ENCODE peak calls at places on chromosome 11, in ten cellular contexts. One of them, this sample, is unnamed.

GRCh38 chr11:45949992-45950407 is 27.5 kb downstream of the LARGE2 start:
- DNase-seq in left ventricle myocardium inferior: no peak
- DNase-seq in stimulated activated CD4-positive, alpha-beta T cell treated with anti-CD3 and anti-CD28 coated beads, Interleukin-2, amount 100 ng/mL, for 4 hours: no peak
- DNase-seq in cardiac muscle cell: no peak
- DNase-seq in stimulated activated CD8-positive, alpha-beta memory T cell treated with anti-CD3 and anti-CD28 coated beads, Interleukin-15, amount 100 ng/mL, for 1 hour: no peak
- DNase-seq in GM20000: no peak
- DNase-seq in SW 1271: no peak
- DNase-seq in GM23248: peak; percentile 20
- DNase-seq in activated CD4-positive, CD25-positive, alpha-beta regulatory T cell: no peak
- DNase-seq in NCI-H510A: no peak
- DNase-seq in this sample: no peak

GRCh38 chr11:111205622-111206385 is 39.7 kb upstream of the POU2AF2 start:
- DNase-seq in left ventricle myocardium inferior: no peak
- DNase-seq in stimulated activated CD4-positive, alpha-beta T cell treated with anti-CD3 and anti-CD28 coated beads, Interleukin-2, amount 100 ng/mL, for 4 hours: no peak
- DNase-seq in cardiac muscle cell: no peak
- DNase-seq in stimulated activated CD8-positive, alpha-beta memory T cell treated with anti-CD3 and anti-CD28 coated beads, Interleukin-15, amount 100 ng/mL, for 1 hour: no peak
- DNase-seq in GM20000: no peak
- DNase-seq in SW 1271: no peak
- DNase-seq in GM23248: peak; percentile 47
- DNase-seq in activated CD4-positive, CD25-positive, alpha-beta regulatory T cell: no peak
- DNase-seq in NCI-H510A: no peak
- DNase-seq in this sample: no peak

GRCh38 chr11:2932850-2933251 is 3.6 kb upstream of the PHLDA2 start:
- DNase-seq in left ventricle myocardium inferior: no peak
- DNase-seq in stimulated activated CD4-positive, alpha-beta T cell treated with anti-CD3 and anti-CD28 coated beads, Interleukin-2, amount 100 ng/mL, for 4 hours: no peak
- DNase-seq in cardiac muscle cell: no peak
- DNase-seq in stimulated activated CD8-positive, alpha-beta memory T cell treated with anti-CD3 and anti-CD28 coated beads, Interleukin-15, amount 100 ng/mL, for 1 hour: no peak
- DNase-seq in GM20000: no peak
- DNase-seq in SW 1271: no peak
- DNase-seq in GM23248: peak; percentile 83
- DNase-seq in activated CD4-positive, CD25-positive, alpha-beta regulatory T cell: no peak
- DNase-seq in NCI-H510A: no peak
- DNase-seq in this sample: no peak

GRCh38 chr11:39374963-39375698 is 2084.3 kb downstream of the LRRC4C start:
- DNase-seq in left ventricle myocardium inferior: no peak
- DNase-seq in stimulated activated CD4-positive, alpha-beta T cell treated with anti-CD3 and anti-CD28 coated beads, Interleukin-2, amount 100 ng/mL, for 4 hours: no peak
- DNase-seq in cardiac muscle cell: peak; percentile 12
- DNase-seq in stimulated activated CD8-positive, alpha-beta memory T cell treated with anti-CD3 and anti-CD28 coated beads, Interleukin-15, amount 100 ng/mL, for 1 hour: no peak
- DNase-seq in GM20000: peak; percentile 8
- DNase-seq in SW 1271: peak; percentile 16
- DNase-seq in GM23248: peak; percentile 28
- DNase-seq in activated CD4-positive, CD25-positive, alpha-beta regulatory T cell: no peak
- DNase-seq in NCI-H510A: no peak
- DNase-seq in this sample: no peak

GRCh38 chr11:2531987-2532703 is 87.3 kb downstream of the KCNQ1 start:
- DNase-seq in left ventricle myocardium inferior: peak; percentile 20
- DNase-seq in stimulated activated CD4-positive, alpha-beta T cell treated with anti-CD3 and anti-CD28 coated beads, Interleukin-2, amount 100 ng/mL, for 4 hours: no peak
- DNase-seq in cardiac muscle cell: no peak
- DNase-seq in stimulated activated CD8-positive, alpha-beta memory T cell treated with anti-CD3 and anti-CD28 coated beads, Interleukin-15, amount 100 ng/mL, for 1 hour: no peak
- DNase-seq in GM20000: no peak
- DNase-seq in SW 1271: no peak
- DNase-seq in GM23248: no peak
- DNase-seq in activated CD4-positive, CD25-positive, alpha-beta regulatory T cell: no peak
- DNase-seq in NCI-H510A: no peak
- DNase-seq in this sample: no peak

GRCh38 chr11:130804306-130805077 is 111.8 kb downstream of the SNX19 start:
- DNase-seq in left ventricle myocardium inferior: no peak
- DNase-seq in stimulated activated CD4-positive, alpha-beta T cell treated with anti-CD3 and anti-CD28 coated beads, Interleukin-2, amount 100 ng/mL, for 4 hours: no peak
- DNase-seq in cardiac muscle cell: no peak
- DNase-seq in stimulated activated CD8-positive, alpha-beta memory T cell treated with anti-CD3 and anti-CD28 coated beads, Interleukin-15, amount 100 ng/mL, for 1 hour: no peak
- DNase-seq in GM20000: no peak
- DNase-seq in SW 1271: no peak
- DNase-seq in GM23248: no peak
- DNase-seq in activated CD4-positive, CD25-positive, alpha-beta regulatory T cell: no peak
- DNase-seq in NCI-H510A: no peak
- DNase-seq in this sample: no peak

GRCh38 chr11:119993732-119994131 is 144.2 kb downstream of the TRIM29 start:
- DNase-seq in left ventricle myocardium inferior: no peak
- DNase-seq in stimulated activated CD4-positive, alpha-beta T cell treated with anti-CD3 and anti-CD28 coated beads, Interleukin-2, amount 100 ng/mL, for 4 hours: no peak
- DNase-seq in cardiac muscle cell: no peak
- DNase-seq in stimulated activated CD8-positive, alpha-beta memory T cell treated with anti-CD3 and anti-CD28 coated beads, Interleukin-15, amount 100 ng/mL, for 1 hour: no peak
- DNase-seq in GM20000: no peak
- DNase-seq in SW 1271: no peak
- DNase-seq in GM23248: no peak
- DNase-seq in activated CD4-positive, CD25-positive, alpha-beta regulatory T cell: no peak
- DNase-seq in NCI-H510A: peak; percentile 74
- DNase-seq in this sample: no peak

GRCh38 chr11:58740447-58740846 is 8.7 kb upstream of the GLYAT start:
- DNase-seq in left ventricle myocardium inferior: no peak
- DNase-seq in stimulated activated CD4-positive, alpha-beta T cell treated with anti-CD3 and anti-CD28 coated beads, Interleukin-2, amount 100 ng/mL, for 4 hours: no peak
- DNase-seq in cardiac muscle cell: no peak
- DNase-seq in stimulated activated CD8-positive, alpha-beta memory T cell treated with anti-CD3 and anti-CD28 coated beads, Interleukin-15, amount 100 ng/mL, for 1 hour: no peak
- DNase-seq in GM20000: no peak
- DNase-seq in SW 1271: no peak
- DNase-seq in GM23248: no peak
- DNase-seq in activated CD4-positive, CD25-positive, alpha-beta regulatory T cell: no peak
- DNase-seq in NCI-H510A: no peak
- DNase-seq in this sample: no peak

GRCh38 chr11:94424011-94424410 is 22.8 kb upstream of the GPR83 start:
- DNase-seq in left ventricle myocardium inferior: no peak
- DNase-seq in stimulated activated CD4-positive, alpha-beta T cell treated with anti-CD3 and anti-CD28 coated beads, Interleukin-2, amount 100 ng/mL, for 4 hours: no peak
- DNase-seq in cardiac muscle cell: peak; percentile 9
- DNase-seq in stimulated activated CD8-positive, alpha-beta memory T cell treated with anti-CD3 and anti-CD28 coated beads, Interleukin-15, amount 100 ng/mL, for 1 hour: no peak
- DNase-seq in GM20000: no peak
- DNase-seq in SW 1271: no peak
- DNase-seq in GM23248: no peak
- DNase-seq in activated CD4-positive, CD25-positive, alpha-beta regulatory T cell: no peak
- DNase-seq in NCI-H510A: no peak
- DNase-seq in this sample: no peak

GRCh38 chr11:35347921-35348331 is 71.4 kb downstream of the SLC1A2 start:
- DNase-seq in left ventricle myocardium inferior: no peak
- DNase-seq in stimulated activated CD4-positive, alpha-beta T cell treated with anti-CD3 and anti-CD28 coated beads, Interleukin-2, amount 100 ng/mL, for 4 hours: no peak
- DNase-seq in cardiac muscle cell: peak; percentile 66
- DNase-seq in stimulated activated CD8-positive, alpha-beta memory T cell treated with anti-CD3 and anti-CD28 coated beads, Interleukin-15, amount 100 ng/mL, for 1 hour: no peak
- DNase-seq in GM20000: no peak
- DNase-seq in SW 1271: no peak
- DNase-seq in GM23248: peak; percentile 84
- DNase-seq in activated CD4-positive, CD25-positive, alpha-beta regulatory T cell: no peak
- DNase-seq in NCI-H510A: no peak
- DNase-seq in this sample: no peak

GRCh38 chr11:87116185-87116584 is 78.5 kb downstream of the TMEM135 start:
- DNase-seq in left ventricle myocardium inferior: no peak
- DNase-seq in stimulated activated CD4-positive, alpha-beta T cell treated with anti-CD3 and anti-CD28 coated beads, Interleukin-2, amount 100 ng/mL, for 4 hours: no peak
- DNase-seq in cardiac muscle cell: no peak
- DNase-seq in stimulated activated CD8-positive, alpha-beta memory T cell treated with anti-CD3 and anti-CD28 coated beads, Interleukin-15, amount 100 ng/mL, for 1 hour: no peak
- DNase-seq in GM20000: no peak
- DNase-seq in SW 1271: no peak
- DNase-seq in GM23248: no peak
- DNase-seq in activated CD4-positive, CD25-positive, alpha-beta regulatory T cell: no peak
- DNase-seq in NCI-H510A: no peak
- DNase-seq in this sample: no peak

GRCh38 chr11:125967515-125967914 is 21.7 kb downstream of the VSIG10L2 start:
- DNase-seq in left ventricle myocardium inferior: no peak
- DNase-seq in stimulated activated CD4-positive, alpha-beta T cell treated with anti-CD3 and anti-CD28 coated beads, Interleukin-2, amount 100 ng/mL, for 4 hours: no peak
- DNase-seq in cardiac muscle cell: no peak
- DNase-seq in stimulated activated CD8-positive, alpha-beta memory T cell treated with anti-CD3 and anti-CD28 coated beads, Interleukin-15, amount 100 ng/mL, for 1 hour: no peak
- DNase-seq in GM20000: no peak
- DNase-seq in SW 1271: no peak
- DNase-seq in GM23248: no peak
- DNase-seq in activated CD4-positive, CD25-positive, alpha-beta regulatory T cell: no peak
- DNase-seq in NCI-H510A: no peak
- DNase-seq in this sample: no peak

GRCh38 chr11:120123946-120124345 is 14.0 kb downstream of the TRIM29 start:
- DNase-seq in left ventricle myocardium inferior: no peak
- DNase-seq in stimulated activated CD4-positive, alpha-beta T cell treated with anti-CD3 and anti-CD28 coated beads, Interleukin-2, amount 100 ng/mL, for 4 hours: no peak
- DNase-seq in cardiac muscle cell: no peak
- DNase-seq in stimulated activated CD8-positive, alpha-beta memory T cell treated with anti-CD3 and anti-CD28 coated beads, Interleukin-15, amount 100 ng/mL, for 1 hour: no peak
- DNase-seq in GM20000: no peak
- DNase-seq in SW 1271: no peak
- DNase-seq in GM23248: no peak
- DNase-seq in activated CD4-positive, CD25-positive, alpha-beta regulatory T cell: no peak
- DNase-seq in NCI-H510A: no peak
- DNase-seq in this sample: no peak

GRCh38 chr11:70820712-70821111 is 422.4 kb downstream of the CTTN start:
- DNase-seq in left ventricle myocardium inferior: no peak
- DNase-seq in stimulated activated CD4-positive, alpha-beta T cell treated with anti-CD3 and anti-CD28 coated beads, Interleukin-2, amount 100 ng/mL, for 4 hours: no peak
- DNase-seq in cardiac muscle cell: no peak
- DNase-seq in stimulated activated CD8-positive, alpha-beta memory T cell treated with anti-CD3 and anti-CD28 coated beads, Interleukin-15, amount 100 ng/mL, for 1 hour: no peak
- DNase-seq in GM20000: no peak
- DNase-seq in SW 1271: no peak
- DNase-seq in GM23248: no peak
- DNase-seq in activated CD4-positive, CD25-positive, alpha-beta regulatory T cell: no peak
- DNase-seq in NCI-H510A: no peak
- DNase-seq in this sample: no peak

GRCh38 chr11:64085915-64086262 is 50.2 kb downstream of the FLRT1 start:
- DNase-seq in left ventricle myocardium inferior: no peak
- DNase-seq in stimulated activated CD4-positive, alpha-beta T cell treated with anti-CD3 and anti-CD28 coated beads, Interleukin-2, amount 100 ng/mL, for 4 hours: no peak
- DNase-seq in cardiac muscle cell: no peak
- DNase-seq in stimulated activated CD8-positive, alpha-beta memory T cell treated with anti-CD3 and anti-CD28 coated beads, Interleukin-15, amount 100 ng/mL, for 1 hour: no peak
- DNase-seq in GM20000: no peak
- DNase-seq in SW 1271: no peak
- DNase-seq in GM23248: no peak
- DNase-seq in activated CD4-positive, CD25-positive, alpha-beta regulatory T cell: no peak
- DNase-seq in NCI-H510A: no peak
- DNase-seq in this sample: no peak

GRCh38 chr11:87012673-87013072 is 25.1 kb upstream of the TMEM135 start:
- DNase-seq in left ventricle myocardium inferior: no peak
- DNase-seq in stimulated activated CD4-positive, alpha-beta T cell treated with anti-CD3 and anti-CD28 coated beads, Interleukin-2, amount 100 ng/mL, for 4 hours: no peak
- DNase-seq in cardiac muscle cell: no peak
- DNase-seq in stimulated activated CD8-positive, alpha-beta memory T cell treated with anti-CD3 and anti-CD28 coated beads, Interleukin-15, amount 100 ng/mL, for 1 hour: no peak
- DNase-seq in GM20000: no peak
- DNase-seq in SW 1271: no peak
- DNase-seq in GM23248: no peak
- DNase-seq in activated CD4-positive, CD25-positive, alpha-beta regulatory T cell: no peak
- DNase-seq in NCI-H510A: no peak
- DNase-seq in this sample: no peak

GRCh38 chr11:96204721-96205459 is 138.1 kb downstream of the MAML2 start:
- DNase-seq in left ventricle myocardium inferior: no peak
- DNase-seq in stimulated activated CD4-positive, alpha-beta T cell treated with anti-CD3 and anti-CD28 coated beads, Interleukin-2, amount 100 ng/mL, for 4 hours: no peak
- DNase-seq in cardiac muscle cell: no peak
- DNase-seq in stimulated activated CD8-positive, alpha-beta memory T cell treated with anti-CD3 and anti-CD28 coated beads, Interleukin-15, amount 100 ng/mL, for 1 hour: no peak
- DNase-seq in GM20000: no peak
- DNase-seq in SW 1271: no peak
- DNase-seq in GM23248: no peak
- DNase-seq in activated CD4-positive, CD25-positive, alpha-beta regulatory T cell: no peak
- DNase-seq in NCI-H510A: no peak
- DNase-seq in this sample: no peak